ENCODE peak calls at places on chromosomes 11 and 22, in nine cellular contexts. H, I, G, O, Y, R, A, P and L are unnamed samples.

GRCh38 chr11:3093281-3094191 is 36.3 kb upstream of the CARS1 start:
- DNase-seq in H (no peak), O (no peak), I (peak), R (no peak), Y (no peak), A (peak), G (no peak), P (no peak), L (no peak)

GRCh38 chr22:38302906-38303305 is 14.3 kb downstream of the CSNK1E start:
- DNase-seq in R (no peak), A (no peak), G (no peak), P (no peak), Y (no peak), O (no peak), I (no peak), H (no peak), L (no peak)

GRCh38 chr11:3710485-3711259 is 39.5 kb upstream of the CHRNA10 start:
- DNase-seq in O (no peak), R (peak), Y (peak), P (no peak), I (no peak), G (peak), H (no peak), A (no peak), L (no peak)

GRCh38 chr11:57639321-57640067 is 10.2 kb downstream of the YPEL4 start:
- DNase-seq in A (peak), I (peak), Y (no peak), G (peak), O (no peak), H (no peak), R (peak), P (peak), L (peak)

GRCh38 chr11:64018310-64018709 is 17.4 kb upstream of the FLRT1 start:
- DNase-seq in A (no peak), G (no peak), O (no peak), R (no peak), Y (no peak), P (no peak), I (no peak), H (no peak), L (no peak)

GRCh38 chr22:34055525-34056200 is 135.4 kb upstream of the LARGE1 start:
- DNase-seq in A (peak), H (peak), I (no peak), Y (peak), P (no peak), R (no peak), O (no peak), G (no peak), L (peak)

GRCh38 chr11:13962198-13962561 is 343 bp upstream of the SPON1 start:
- DNase-seq in Y (no peak), O (no peak), G (no peak), I (no peak), H (no peak), R (no peak), A (no peak), P (no peak), L (no peak)

GRCh38 chr11:72926076-72926475 is 111.9 kb downstream of the ATG16L2 start:
- DNase-seq in Y (no peak), G (no peak), R (no peak), I (no peak), O (no peak), A (no peak), H (no peak), P (no peak), L (no peak)

GRCh38 chr11:118917488-118918127 is 8.1 kb downstream of the BCL9L start:
- DNase-seq in R (peak), P (no peak), A (peak), I (peak), O (peak), G (peak), H (peak), Y (peak), L (no peak)

GRCh38 chr22:17400305-17400704 is 31.0 kb downstream of the CECR2 start:
- DNase-seq in P (no peak), R (no peak), I (no peak), Y (no peak), H (no peak), A (no peak), O (no peak), G (no peak), L (no peak)

GRCh38 chr22:49322861-49323622 is 504.6 kb downstream of the BRD1 start:
- DNase-seq in A (no peak), O (no peak), H (no peak), Y (no peak), G (no peak), R (no peak), P (no peak), I (no peak), L (no peak)

GRCh38 chr11:19365743-19366410 is 125.1 kb upstream of the E2F8 start:
- DNase-seq in A (peak), H (no peak), I (no peak), G (peak), P (no peak), R (peak), O (peak), Y (peak), L (peak)

GRCh38 chr11:67054851-67055523 is 1.7 kb upstream of the RHOD start:
- DNase-seq in Y (peak), R (peak), P (peak), H (peak), O (peak), G (peak), I (no peak), A (peak), L (no peak)

GRCh38 chr11:61447601-61448551 is 18.0 kb downstream of the SDHAF2 start:
- DNase-seq in I (no peak), H (peak), R (peak), O (no peak), Y (peak), A (no peak), P (no peak), G (no peak), L (no peak)

GRCh38 chr11:6812391-6813005 is 13.0 kb upstream of the OR6A2 start:
- DNase-seq in G (peak), O (peak), R (peak), A (peak), I (no peak), Y (peak), H (peak), P (peak), L (peak)

GRCh38 chr11:44840085-44840478 is 110.6 kb downstream of the TP53I11 start:
- DNase-seq in O (no peak), I (no peak), A (no peak), P (no peak), H (no peak), R (no peak), Y (no peak), G (no peak), L (no peak)

GRCh38 chr11:47399860-47400812 is 8.3 kb upstream of the SLC39A13 start:
- DNase-seq in Y (no peak), A (peak), O (no peak), R (no peak), I (peak), G (no peak), H (no peak), P (no peak), L (no peak)

GRCh38 chr11:130508913-130509312 is 60.5 kb downstream of the ADAMTS15 start:
- DNase-seq in I (no peak), H (no peak), O (no peak), P (no peak), Y (no peak), A (no peak), G (no peak), R (no peak), L (no peak)

GRCh38 chr22:47474464-47474863 is 712.0 kb downstream of the TBC1D22A start:
- DNase-seq in P (no peak), H (no peak), R (no peak), A (no peak), I (no peak), Y (peak), G (peak), O (no peak), L (no peak)

GRCh38 chr22:39522567-39523300 is 2.4 kb downstream of the ATF4 start:
- DNase-seq in Y (peak), P (no peak), O (peak), A (peak), I (no peak), H (peak), G (peak), R (peak), L (no peak)

GRCh38 chr11:19435306-19435989 is 194.7 kb upstream of the E2F8 start:
- DNase-seq in I (no peak), R (no peak), G (no peak), P (no peak), O (no peak), A (no peak), Y (peak), H (no peak), L (no peak)

GRCh38 chr11:85682330-85683305 is 3.4 kb downstream of the CCDC89 start:
- DNase-seq in Y (peak), P (peak), H (peak), R (peak), I (peak), G (peak), A (no peak), O (peak), L (no peak)

GRCh38 chr11:65944767-65945166 is 513 bp upstream of the TSGA10IP start:
- DNase-seq in P (no peak), I (no peak), G (no peak), H (no peak), A (no peak), R (no peak), Y (no peak), O (no peak), L (no peak)

GRCh38 chr11:66557733-66558326 is 10.6 kb downstream of the CTSF start:
- DNase-seq in O (no peak), Y (no peak), P (no peak), R (no peak), H (no peak), A (no peak), G (no peak), I (no peak), L (no peak)

GRCh38 chr11:92894197-92894596 is 75.3 kb upstream of the MTNR1B start:
- DNase-seq in H (no peak), I (no peak), Y (no peak), A (no peak), O (no peak), G (no peak), P (no peak), R (no peak), L (no peak)

GRCh38 chr11:83852775-83853442 is 566.7 kb upstream of the CCDC90B start:
- DNase-seq in O (no peak), R (no peak), G (no peak), I (no peak), P (no peak), A (no peak), Y (no peak), H (no peak), L (no peak)

GRCh38 chr22:38133331-38133730 is 22.8 kb upstream of the BAIAP2L2 start:
- DNase-seq in R (no peak), P (no peak), H (no peak), I (no peak), A (no peak), G (no peak), O (no peak), Y (no peak), L (no peak)

GRCh38 chr11:117705866-117706265 is 91.2 kb downstream of the DSCAML1 start:
- DNase-seq in P (no peak), I (no peak), A (peak), H (no peak), Y (no peak), R (no peak), O (no peak), G (no peak), L (no peak)

GRCh38 chr22:19801340-19802000 is 40.9 kb downstream of the TBX1 start:
- DNase-seq in A (no peak), Y (no peak), I (peak), G (no peak), O (no peak), R (peak), P (no peak), H (no peak), L (no peak)